ENCODE peak calls at places on chromosomes 1 and 21, in seven cellular contexts. X, T, B, E, Z, D and I are unnamed samples.

GRCh38 chr1:210132582-210132981 is 100.0 kb upstream of the SERTAD4 start:
- DNase-seq in X (no peak), T (no peak), B (no peak), E (peak), Z (no peak), D (no peak), I (no peak)

GRCh38 chr21:41799763-41800162 is 32.9 kb upstream of the RIPK4 start:
- DNase-seq in X (no peak), T (no peak), B (no peak), E (no peak), Z (no peak), D (no peak), I (no peak)

GRCh38 chr1:212453156-212453857 is 20.6 kb downstream of the NENF start:
- DNase-seq in X (no peak), T (no peak), B (no peak), E (no peak), Z (no peak), D (no peak), I (no peak)

GRCh38 chr1:85581138-85581801 is 709 bp downstream of the CCN1 start:
- DNase-seq in X (peak), T (peak), B (peak), E (peak), Z (peak), D (peak), I (peak)

GRCh38 chr1:54982739-54983138 is 2.3 kb downstream of the TMEM61 start:
- DNase-seq in X (no peak), T (peak), B (no peak), E (no peak), Z (no peak), D (no peak), I (no peak)

GRCh38 chr21:46544003-46544402 is 60.9 kb downstream of the S100B start:
- DNase-seq in X (no peak), T (no peak), B (no peak), E (no peak), Z (no peak), D (no peak), I (no peak)

GRCh38 chr1:1989102-1989542 is 14.5 kb downstream of the CFAP74 start:
- DNase-seq in X (no peak), T (no peak), B (no peak), E (no peak), Z (no peak), D (no peak), I (no peak)

GRCh38 chr1:93708734-93709481 is 27.3 kb upstream of the BCAR3 start:
- DNase-seq in X (no peak), T (no peak), B (no peak), E (no peak), Z (no peak), D (no peak), I (no peak)

GRCh38 chr1:185440877-185441276 is 123.8 kb upstream of the IVNS1ABP start:
- DNase-seq in X (no peak), T (no peak), B (no peak), E (peak), Z (no peak), D (no peak), I (no peak)

GRCh38 chr21:43923391-43923790 is 58.4 kb downstream of the AGPAT3 start:
- DNase-seq in X (no peak), T (no peak), B (no peak), E (no peak), Z (no peak), D (no peak), I (peak)